ENCODE peak calls at places on chromosomes 16 and 17, in five cellular contexts. R, S, H, V and Q are unnamed samples.

GRCh38 chr17:62746941-62747340 is 61.2 kb downstream of the MARCHF10 start:
- DNase-seq in R (no peak), S (no peak), H (no peak), V (no peak), Q (no peak)

GRCh38 chr16:21338537-21339268 is 60.6 kb upstream of the CRYM start:
- DNase-seq in R (no peak), S (no peak), H (no peak), V (no peak), Q (no peak)

GRCh38 chr17:36933174-36934143 is 3.8 kb upstream of the LHX1 start:
- DNase-seq in R (no peak), S (no peak), H (no peak), V (no peak), Q (no peak)

GRCh38 chr16:66953462-66954096 is 7.5 kb upstream of the CES3 start:
- DNase-seq in R (no peak), S (no peak), H (no peak), V (no peak), Q (no peak)

GRCh38 chr16:53714080-53715050 is 10.4 kb downstream of the FTO start:
- DNase-seq in R (no peak), S (no peak), H (no peak), V (no peak), Q (no peak)

GRCh38 chr16:84868328-84868727 is 48.5 kb downstream of the CRISPLD2 start:
- DNase-seq in R (no peak), S (no peak), H (no peak), V (no peak), Q (no peak)

GRCh38 chr16:87465306-87465705 is 27.5 kb downstream of the ZCCHC14 start:
- DNase-seq in R (peak), S (no peak), H (no peak), V (peak), Q (no peak)

GRCh38 chr17:28967240-28968135 is 16.2 kb upstream of the PHF12 start:
- DNase-seq in R (no peak), S (no peak), H (no peak), V (no peak), Q (no peak)

GRCh38 chr17:12107905-12108304 is 87.2 kb downstream of the MAP2K4 start:
- DNase-seq in R (no peak), S (no peak), H (no peak), V (no peak), Q (no peak)

GRCh38 chr17:79977161-79977631 is 58.5 kb downstream of the TBC1D16 start:
- DNase-seq in R (no peak), S (no peak), H (no peak), V (no peak), Q (no peak)

GRCh38 chr17:4327638-4328037 is 38.8 kb downstream of the UBE2G1 start:
- DNase-seq in R (no peak), S (peak), H (no peak), V (no peak), Q (no peak)

GRCh38 chr16:57071840-57072541 is 20.4 kb upstream of the CPNE2 start:
- DNase-seq in R (no peak), S (peak), H (no peak), V (no peak), Q (no peak)

GRCh38 chr17:73770115-73770848 is 126.0 kb upstream of the SDK2 start:
- DNase-seq in R (peak), S (peak), H (no peak), V (no peak), Q (no peak)

GRCh38 chr16:27405546-27406451 is 3.8 kb downstream of the IL21R start:
- DNase-seq in R (no peak), S (no peak), H (peak), V (no peak), Q (no peak)

GRCh38 chr17:17774009-17774881 is 62.5 kb downstream of the SREBF1 start:
- DNase-seq in R (peak), S (no peak), H (no peak), V (no peak), Q (no peak)

DNA sequence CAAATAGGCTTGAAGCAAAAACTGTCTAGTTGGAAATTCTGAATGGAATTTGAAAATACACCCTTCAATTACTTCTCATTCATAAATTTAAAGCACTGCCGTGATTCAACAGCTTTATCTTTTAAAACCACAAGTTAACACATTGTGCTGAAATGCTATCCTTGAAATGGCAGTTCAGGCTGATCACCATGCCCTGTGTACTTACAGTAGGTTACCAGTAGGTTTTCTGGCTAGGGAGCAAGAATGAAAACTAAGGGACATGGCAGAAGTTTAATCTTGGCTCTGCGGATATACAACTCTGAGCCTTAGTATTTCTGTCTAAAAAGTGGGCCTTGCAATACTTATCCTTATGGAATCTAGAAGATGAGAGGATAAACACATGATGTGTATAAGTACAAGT is 28.0 kb downstream of the NXPH3 start:
- DNase-seq in R (no peak), S (no peak), H (no peak), V (no peak), Q (no peak)
- TF ChIP-seq CTCF in R (no peak), S (peak), H (no peak), V (no peak), Q (peak)

GRCh38 chr16:90026135-90026534 is 6.9 kb upstream of the DBNDD1 start:
- DNase-seq in R (no peak), S (no peak), H (no peak), V (no peak), Q (no peak)
- TF ChIP-seq CTCF in R (no peak), S (peak), H (no peak), V (peak), Q (no peak)

GRCh38 chr16:89172901-89173628 is 1.5 kb downstream of the CDH15 start:
- DNase-seq in R (no peak), S (no peak), H (no peak), V (no peak), Q (no peak)

GRCh38 chr16:89173629-89173921 is 2.0 kb downstream of the CDH15 start:
- DNase-seq in R (no peak), S (no peak), H (no peak), V (no peak), Q (no peak)

GRCh38 chr16:89170346-89171215 is 967 bp upstream of the CDH15 start:
- DNase-seq in R (no peak), S (peak), H (no peak), V (peak), Q (no peak)

GRCh38 chr16:89171216-89172170 is at the start of gene CDH15:
- DNase-seq in R (peak), S (peak), H (peak), V (peak), Q (peak)

DNA sequence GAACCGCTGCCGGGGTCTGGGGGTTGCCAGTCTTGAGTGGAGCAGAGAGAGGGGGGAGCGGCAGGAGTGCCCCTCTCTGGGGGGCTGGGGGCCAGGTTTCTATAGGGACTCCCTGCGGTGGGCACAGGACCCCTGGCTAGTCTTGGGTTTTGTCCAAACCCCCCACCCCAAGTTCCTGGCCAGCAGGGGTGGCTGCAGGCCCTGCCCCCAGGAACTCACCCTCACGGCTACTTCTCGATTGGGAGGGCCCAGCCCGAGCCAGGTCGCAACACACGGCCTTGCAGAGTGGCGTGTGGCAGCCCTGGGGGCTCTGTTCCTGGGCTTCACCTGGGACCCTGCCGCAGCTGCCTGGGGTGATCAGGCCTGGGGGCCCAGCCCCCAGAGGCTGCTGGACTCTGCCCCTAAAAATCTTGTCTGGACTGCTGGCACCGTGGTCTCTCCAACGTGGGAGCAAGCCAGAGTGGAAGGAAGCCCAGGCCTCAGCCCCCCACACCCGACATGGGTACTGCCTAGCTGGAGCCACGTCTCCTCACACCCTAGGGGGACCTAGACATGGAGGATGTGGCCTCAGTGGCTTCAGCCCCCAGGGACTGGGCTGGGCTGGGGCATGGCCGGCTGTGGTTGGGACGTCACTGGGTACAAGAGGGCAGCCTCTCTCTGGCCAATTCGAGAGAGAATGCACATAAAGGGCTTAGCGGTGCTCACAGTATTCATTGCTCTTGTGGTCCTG is 788 bp downstream of the CDH15 start:
- DNase-seq in R (no peak), S (no peak), H (no peak), V (no peak), Q (no peak)
- TF ChIP-seq CTCF in R (no peak), S (no peak), H (no peak), V (no peak), Q (no peak)

DNA sequence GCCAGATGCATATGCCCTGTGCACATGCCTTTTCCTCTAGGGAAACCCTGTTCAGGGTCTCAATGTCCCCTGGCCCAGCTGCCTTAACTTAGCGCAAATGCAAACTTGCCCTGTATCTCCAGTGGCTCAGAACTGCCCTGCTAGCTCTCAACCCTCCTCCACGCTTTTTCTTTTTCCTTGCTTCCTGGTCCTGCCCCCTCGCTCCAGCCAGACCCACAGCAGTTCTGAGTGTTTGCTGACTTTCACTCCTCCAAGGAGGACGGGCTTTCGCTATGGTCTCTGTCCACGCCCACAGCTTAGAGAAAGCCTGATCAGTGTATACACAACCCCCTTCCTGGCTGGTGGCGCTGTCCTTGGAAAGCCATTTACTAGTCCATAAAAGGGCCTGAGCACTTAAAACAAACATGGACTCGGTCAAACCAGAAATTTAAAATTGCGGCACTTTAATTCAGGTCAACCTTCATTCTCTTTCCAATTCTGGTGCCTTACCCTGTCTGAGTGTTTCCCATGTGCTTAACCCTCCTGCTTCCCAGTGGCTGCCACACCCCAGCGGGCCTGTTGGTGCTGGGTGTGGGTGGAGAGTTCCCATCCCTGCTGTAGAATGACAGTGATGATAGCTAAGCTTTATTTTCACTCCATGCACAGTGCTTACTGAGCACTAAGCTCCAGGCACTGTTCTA is 15.6 kb upstream of the TMEM98 start:
- DNase-seq in R (no peak), S (no peak), H (no peak), V (peak), Q (no peak)
- TF ChIP-seq CTCF in R (no peak), S (no peak), H (no peak), V (peak), Q (no peak)

GRCh38 chr16:8797364-8798173 is at the start of the genes PMM2 and TMEM186:
- DNase-seq in R (peak), S (peak), H (peak), V (peak), Q (peak)
- TF ChIP-seq CTCF in R (peak), S (no peak), H (no peak), V (no peak), Q (peak)

GRCh38 chr17:58960068-58960467 is 146.6 kb downstream of the TRIM37 start:
- DNase-seq in R (no peak), S (peak), H (no peak), V (no peak), Q (no peak)
- TF ChIP-seq CTCF in R (no peak), S (peak), H (no peak), V (no peak), Q (no peak)

GRCh38 chr16:71441348-71441781 is 489 bp downstream of the TLE7 start:
- DNase-seq in R (no peak), S (no peak), H (peak), V (peak), Q (no peak)

GRCh38 chr16:71439531-71439930 is 2.3 kb downstream of the TLE7 start:
- DNase-seq in R (no peak), S (no peak), H (no peak), V (no peak), Q (no peak)

GRCh38 chr16:71443714-71444113 is 1.9 kb upstream of the TLE7 start:
- DNase-seq in R (no peak), S (no peak), H (no peak), V (no peak), Q (no peak)

GRCh38 chr16:71442041-71442440 is at the start of gene TLE7:
- DNase-seq in R (no peak), S (no peak), H (no peak), V (no peak), Q (no peak)

DNA sequence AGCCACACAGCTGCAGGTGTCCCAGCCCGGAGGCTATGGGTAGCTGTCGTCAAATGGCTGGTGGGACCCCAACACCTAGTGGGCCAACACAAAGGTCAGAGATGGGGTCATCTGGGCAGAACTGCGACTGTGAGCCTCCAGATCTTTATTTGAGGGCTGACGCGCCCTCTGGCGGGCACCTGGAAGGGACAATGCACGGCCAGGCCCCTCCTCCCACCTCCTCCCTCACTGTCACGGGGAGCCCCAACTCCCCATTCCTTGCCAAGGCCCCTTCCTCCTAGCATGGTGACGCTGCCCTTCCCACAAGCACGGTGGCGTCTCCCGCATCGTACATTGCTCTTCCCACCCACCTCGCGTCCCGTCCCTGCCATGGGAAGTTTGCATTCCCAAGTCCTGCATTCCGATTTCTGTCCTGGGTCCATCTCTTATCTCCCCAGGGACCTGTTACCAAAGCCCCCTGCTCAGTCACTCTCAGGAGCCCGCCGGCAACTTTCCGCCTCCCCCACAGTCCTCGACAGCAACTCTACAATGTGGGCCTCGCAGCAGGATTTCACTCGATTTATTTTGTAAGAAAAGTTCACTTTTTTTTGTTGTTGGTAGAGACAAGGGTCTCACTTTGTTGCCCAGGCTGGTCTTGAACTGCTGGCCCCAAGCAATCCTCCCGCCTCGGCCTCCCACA is 1.0 kb downstream of the TLE7 start:
- DNase-seq in R (no peak), S (no peak), H (no peak), V (peak), Q (no peak)
- TF ChIP-seq CTCF in R (no peak), S (peak), H (no peak), V (peak), Q (peak)

DNA sequence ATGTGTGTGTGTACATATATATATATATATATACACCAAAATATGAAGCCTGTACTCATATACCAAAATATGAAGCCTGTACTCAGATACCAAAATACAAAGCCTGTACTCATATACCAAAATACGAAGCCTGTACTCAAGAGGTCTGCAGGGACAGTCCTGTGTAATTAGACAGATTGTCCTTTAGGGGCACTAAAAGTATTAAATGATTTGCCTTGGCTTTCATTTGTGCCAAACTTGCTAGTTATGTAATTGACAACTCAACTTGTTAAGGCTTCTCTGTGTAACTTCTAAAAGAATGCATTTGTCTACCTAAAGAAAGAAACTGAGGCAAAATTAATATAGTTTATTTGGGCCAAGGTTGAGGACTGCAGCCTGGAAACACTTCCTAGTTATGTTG is 30.8 kb upstream of the DHX40 start:
- DNase-seq in R (no peak), S (peak), H (no peak), V (no peak), Q (no peak)
- TF ChIP-seq CTCF in R (no peak), S (peak), H (no peak), V (peak), Q (peak)